ENCODE peak calls at places on chromosomes 6 and 20, in six cellular contexts. E is heart left ventricle; K is HCT116; L is CD4-positive, alpha-beta T cell; A is transverse colon; U is AG04450. O is an unnamed sample.
A peak's percentile ranks its signal among the peaks of the same experiment; 100 is the strongest.

GRCh38 chr6:142728910-142729481 is 216.0 kb downstream of the HIVEP2 start:
- DNase-seq in E (no peak), K (no peak), L (no peak), A (no peak), U (no peak), O (no peak)

GRCh38 chr20:25204550-25205276 is 9.2 kb downstream of the ENTPD6 start:
- DNase-seq in E (no peak), K (no peak), L (no peak), A (no peak), U (no peak), O (no peak)

GRCh38 chr6:24154121-24154520 is 28.1 kb downstream of the NRSN1 start:
- DNase-seq in E (no peak), K (no peak), L (no peak), A (no peak), U (no peak), O (no peak)

GRCh38 chr6:90343581-90343980 is 46.9 kb upstream of the BACH2 start:
- DNase-seq in E (no peak), K (peak; percentile 10), L (no peak), A (no peak), U (no peak), O (no peak)

GRCh38 chr6:117156701-117157100 is 108.7 kb upstream of the VGLL2 start:
- DNase-seq in E (no peak), K (no peak), L (no peak), A (no peak), U (no peak), O (no peak)

GRCh38 chr20:15039088-15039762 is 701.8 kb upstream of the FLRT3 start:
- DNase-seq in E (no peak), K (no peak), L (no peak), A (no peak), U (no peak), O (no peak)

GRCh38 chr20:47086316-47086715 is 191.7 kb downstream of the EYA2 start:
- DNase-seq in E (no peak), K (no peak), L (no peak), A (no peak), U (no peak), O (no peak)

GRCh38 chr20:46222521-46223007 is 85.7 kb downstream of the CDH22 start:
- DNase-seq in E (peak; percentile 75), K (no peak), L (no peak), A (no peak), U (no peak), O (peak; percentile 77)

GRCh38 chr6:69466979-69467570 is 329.7 kb downstream of the LMBRD1 start:
- DNase-seq in E (no peak), K (no peak), L (no peak), A (no peak), U (no peak), O (no peak)

GRCh38 chr6:20426177-20427082 is 24.8 kb downstream of the E2F3 start:
- DNase-seq in E (no peak), K (no peak), L (no peak), A (no peak), U (no peak), O (no peak)

GRCh38 chr20:60695223-60695622 is 556.8 kb upstream of the CDH4 start:
- DNase-seq in E (no peak), K (no peak), L (no peak), A (no peak), U (peak; percentile 71), O (no peak)

GRCh38 chr20:19205999-19206398 is 6.4 kb upstream of the SLC24A3 start:
- DNase-seq in E (peak; percentile 46), K (peak; percentile 22), L (peak; percentile 49), A (peak; percentile 80), U (no peak), O (peak; percentile 72)

GRCh38 chr6:5278047-5278446 is 16.7 kb downstream of the FARS2 start:
- DNase-seq in E (no peak), K (no peak), L (no peak), A (no peak), U (no peak), O (no peak)

GRCh38 chr6:5276596-5276995 is 15.3 kb downstream of the FARS2 start:
- DNase-seq in E (no peak), K (no peak), L (no peak), A (no peak), U (no peak), O (no peak)

GRCh38 chr6:5275497-5275896 is 14.2 kb downstream of the FARS2 start:
- DNase-seq in E (no peak), K (no peak), L (no peak), A (no peak), U (no peak), O (no peak)

GRCh38 chr6:5278571-5279120 is 17.3 kb downstream of the FARS2 start:
- DNase-seq in E (no peak), K (no peak), L (no peak), A (no peak), U (no peak), O (no peak)

DNA sequence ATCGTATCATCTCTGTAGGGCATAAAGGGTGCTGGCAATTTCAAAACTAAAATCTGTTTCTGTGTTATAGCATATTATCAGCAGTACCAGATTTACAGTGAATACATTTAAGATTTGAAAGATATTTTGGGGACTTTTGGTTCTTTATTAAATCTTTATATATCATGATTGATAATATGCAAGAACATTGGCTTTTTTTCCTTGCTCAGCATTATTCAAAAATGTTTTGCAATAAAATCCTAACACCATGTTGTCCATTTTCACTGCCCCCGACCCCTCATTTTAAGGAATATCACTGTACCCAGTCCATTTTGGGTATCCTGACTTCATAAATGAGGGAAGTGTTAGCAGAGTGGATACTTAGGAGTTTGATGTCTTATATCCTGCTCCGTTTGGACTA is 16.3 kb downstream of the FARS2 start:
- DNase-seq in E (no peak), K (no peak), L (no peak), A (no peak), U (no peak), O (no peak)
- H3K27ac ChIP-seq in E (no peak overlapping the region), K (no peak overlapping the region), L (no peak overlapping the region), A (no peak overlapping the region), U (no peak overlapping the region), O (no peak overlapping the region)

GRCh38 chr20:58895796-58896180 is 43.3 kb downstream of the GNAS start:
- DNase-seq in E (no peak), K (no peak), L (no peak), A (no peak), U (no peak), O (no peak)
- H3K27ac ChIP-seq in E (peak overlapping the region; percentile 7), K (no peak overlapping the region), L (no peak overlapping the region), A (no peak overlapping the region), U (no peak overlapping the region), O (peak overlapping the region; percentile 98)

GRCh38 chr20:62819494-62820174 is 2.8 kb downstream of the COL9A3 start:
- DNase-seq in E (no peak), K (no peak), L (no peak), A (no peak), U (no peak), O (no peak)
- H3K27ac ChIP-seq in E (peak overlapping the region; percentile 58), K (peak overlapping the region; percentile 72), L (no peak overlapping the region), A (no peak overlapping the region), U (no peak overlapping the region), O (peak overlapping the region; percentile 79)

GRCh38 chr20:1562622-1563021 is 5.1 kb upstream of the SIRPD start:
- DNase-seq in E (no peak), K (no peak), L (no peak), A (no peak), U (no peak), O (no peak)
- H3K27ac ChIP-seq in E (no peak overlapping the region), K (no peak overlapping the region), L (no peak overlapping the region), A (no peak overlapping the region), U (no peak overlapping the region), O (no peak overlapping the region)

DNA sequence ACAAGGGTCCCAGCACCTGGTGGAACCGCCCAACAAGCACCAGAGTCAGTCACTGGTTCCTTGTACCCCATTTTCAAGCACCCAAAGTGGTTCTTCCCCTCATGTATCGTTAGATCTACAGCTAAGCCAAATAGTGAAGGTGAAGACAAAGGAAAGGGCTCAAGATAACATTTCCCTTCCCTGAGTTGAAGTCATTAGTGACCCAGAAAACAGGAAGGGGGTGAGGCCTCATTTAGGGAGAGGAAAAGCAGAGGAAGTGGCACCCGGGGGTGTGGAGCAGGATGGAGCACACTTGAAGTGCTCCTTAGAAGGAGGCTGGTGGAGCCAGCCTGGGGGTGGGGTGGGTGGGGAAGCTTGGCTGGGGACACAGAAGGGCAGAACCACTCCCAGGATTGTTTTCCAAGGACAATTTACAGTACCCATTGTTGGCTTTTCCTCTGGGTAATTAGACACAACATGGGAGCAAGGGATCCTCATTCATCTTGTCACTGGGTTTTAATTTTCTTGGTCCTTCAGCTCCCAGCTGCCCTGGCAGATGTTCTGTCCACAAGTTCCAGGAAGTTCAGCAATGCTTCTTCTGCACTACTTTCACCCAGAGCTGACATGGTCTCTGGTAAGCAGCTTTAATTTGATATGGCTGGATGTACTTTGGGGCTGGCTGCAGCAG is 73.3 kb upstream of the CD93 start:
- DNase-seq in E (no peak), K (no peak), L (no peak), A (no peak), U (no peak), O (no peak)
- H3K27ac ChIP-seq in E (peak overlapping the region; percentile 63), K (no peak overlapping the region), L (no peak overlapping the region), A (peak overlapping the region; percentile 38), U (no peak overlapping the region), O (peak overlapping the region; percentile 86)

GRCh38 chr20:33441142-33441955 is 2.2 kb downstream of the SNTA1 start:
- DNase-seq in E (peak; percentile 53), K (no peak), L (no peak), A (no peak), U (no peak), O (peak; percentile 37)

GRCh38 chr20:33443006-33443511 is 504 bp downstream of the SNTA1 start:
- DNase-seq in E (peak; percentile 32), K (no peak), L (peak; percentile 7), A (peak; percentile 27), U (no peak), O (peak; percentile 43)

GRCh38 chr20:33444797-33445560 is 1.4 kb upstream of the SNTA1 start:
- DNase-seq in E (no peak), K (no peak), L (peak; percentile 12), A (peak; percentile 23), U (no peak), O (peak; percentile 31)

GRCh38 chr20:33443512-33444239 is at the start of gene SNTA1:
- DNase-seq in E (peak; percentile 93), K (no peak), L (peak; percentile 85), A (peak; percentile 96), U (no peak), O (peak; percentile 95)

DNA sequence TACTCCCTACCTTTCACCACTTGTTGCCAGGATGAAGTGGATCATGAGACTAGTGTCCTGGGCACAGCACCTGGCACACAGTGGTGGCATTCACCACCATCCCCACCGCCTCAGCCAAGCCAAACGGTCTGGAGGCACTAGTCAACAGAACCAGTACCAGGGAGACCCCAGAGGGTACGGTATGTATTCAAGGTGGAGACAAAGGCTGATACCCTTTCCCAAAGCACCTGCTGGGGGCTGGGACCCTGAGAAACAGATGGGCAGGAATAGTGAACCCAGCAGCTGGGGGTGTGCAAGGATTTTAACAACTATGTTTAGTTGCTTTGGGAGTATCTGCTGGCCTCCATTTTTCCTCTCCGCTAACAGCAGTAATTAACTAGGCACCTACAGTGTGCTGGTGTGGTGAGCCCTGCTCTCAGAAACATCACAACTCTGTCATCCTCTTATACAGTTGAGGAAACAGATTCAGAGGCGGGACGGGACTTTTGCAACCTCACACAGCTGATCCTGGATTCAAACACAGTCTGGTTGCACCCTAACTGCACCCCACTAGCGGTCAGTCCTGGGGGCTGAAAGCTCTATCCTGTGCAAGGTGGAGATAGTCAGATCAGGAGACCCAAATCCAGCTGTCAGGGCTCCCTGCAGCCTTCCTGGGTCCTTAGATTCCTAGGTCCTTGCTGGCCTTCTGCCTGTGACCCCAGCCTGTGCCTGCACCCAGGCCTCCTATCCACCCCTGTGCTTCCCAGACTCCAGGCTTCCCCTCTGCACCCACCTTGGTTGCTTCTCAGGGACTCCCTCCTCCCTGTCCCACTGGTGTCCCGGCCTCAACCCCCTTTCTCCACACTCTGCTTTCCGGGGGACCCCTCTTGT is 1.2 kb downstream of the SNTA1 start:
- DNase-seq in E (no peak), K (no peak), L (no peak), A (peak; percentile 11), U (no peak), O (no peak)
- H3K27ac ChIP-seq in E (peak overlapping the region; percentile 90), K (no peak overlapping the region), L (no peak overlapping the region), A (peak overlapping the region; percentile 76), U (no peak overlapping the region), O (peak overlapping the region; percentile 91)

O was measured in left ventricle myocardium inferior.